ENCODE peak calls at places on chromosomes 1 and 21, in four cellular contexts. A is tibial nerve, B is cardiac muscle cell, I is ovary. H is an unnamed sample.
A peak's percentile ranks its signal among the peaks of the same experiment; 100 is the strongest.

GRCh38 chr1:8984203-8984602 is 38.5 kb downstream of the CA6 start:
- DNase-seq in I (no peak), A (no peak), B (no peak), H (no peak)

GRCh38 chr1:161177112-161177935 is at the start of gene B4GALT3:
- DNase-seq in B (peak; percentile 92), I (peak; percentile 92), A (peak; percentile 92), H (peak; percentile 88)

GRCh38 chr1:8572106-8572505 is 245.3 kb downstream of the RERE start:
- DNase-seq in B (no peak), I (no peak), A (no peak), H (no peak)

GRCh38 chr21:31490471-31490870 is 146.4 kb upstream of the TIAM1 start:
- DNase-seq in A (no peak), I (no peak), B (no peak), H (no peak)

GRCh38 chr1:90714521-90714951 is 2.6 kb downstream of the BARHL2 start:
- DNase-seq in I (no peak), B (no peak), A (no peak), H (no peak)

GRCh38 chr21:45549670-45550463 is 7.6 kb upstream of the SLC19A1 start:
- DNase-seq in B (no peak), A (no peak), I (no peak), H (no peak)

GRCh38 chr1:184953600-184954219 is 20.6 kb downstream of the NIBAN1 start:
- DNase-seq in I (no peak), A (no peak), B (no peak), H (no peak)

GRCh38 chr1:23478896-23479790 is 4.8 kb downstream of the ASAP3 start:
- DNase-seq in I (peak; percentile 77), A (peak; percentile 85), B (peak; percentile 88), H (peak; percentile 94)

GRCh38 chr1:110291241-110292030 is 47.7 kb upstream of the RBM15 start:
- DNase-seq in I (no peak), A (no peak), B (no peak), H (no peak)

GRCh38 chr1:200075522-200075921 is 48.0 kb downstream of the NR5A2 start:
- DNase-seq in A (no peak), I (no peak), B (peak; percentile 50), H (no peak)

GRCh38 chr21:21751286-21751685 is 753.1 kb downstream of the NCAM2 start:
- DNase-seq in A (no peak), I (no peak), B (no peak), H (no peak)

GRCh38 chr1:94947453-94947852 is 20.5 kb upstream of the CNN3 start:
- DNase-seq in A (no peak), B (peak; percentile 53), I (no peak), H (no peak)

GRCh38 chr1:62989497-62989896 is 205.6 kb downstream of the ATG4C start:
- DNase-seq in A (no peak), B (no peak), I (no peak), H (no peak)

GRCh38 chr21:24150753-24151152 is 1456.5 kb downstream of the MRPL39 start:
- DNase-seq in B (no peak), A (no peak), I (no peak), H (no peak)

GRCh38 chr1:117842408-117843170 is 86.8 kb downstream of the GDAP2 start:
- DNase-seq in A (no peak), I (no peak), B (no peak), H (peak; percentile 15)

GRCh38 chr1:3681231-3681897 is 29.0 kb downstream of the TP73 start:
- DNase-seq in I (no peak), B (no peak), A (no peak), H (no peak)

GRCh38 chr1:198678901-198679329 is 40.1 kb downstream of the PTPRC start:
- DNase-seq in B (no peak), I (no peak), A (no peak), H (no peak)

GRCh38 chr1:66589326-66589725 is 55.4 kb downstream of the SGIP1 start:
- DNase-seq in B (no peak), I (no peak), A (no peak), H (no peak)

GRCh38 chr1:31633117-31633516 is 11.6 kb downstream of the PEF1 start:
- DNase-seq in B (peak; percentile 28), A (no peak), I (no peak), H (no peak)

GRCh38 chr1:230545181-230545580 is 97.1 kb upstream of the COG2 start:
- DNase-seq in A (no peak), I (no peak), B (no peak), H (no peak)

GRCh38 chr1:166813508-166814223 is 25.6 kb upstream of the POGK start:
- DNase-seq in A (no peak), B (no peak), I (no peak), H (no peak)

GRCh38 chr1:31796707-31797106 is 19.1 kb downstream of the SPOCD1 start:
- DNase-seq in B (no peak), A (no peak), I (peak; percentile 7), H (no peak)

GRCh38 chr1:185396126-185396525 is 79.1 kb upstream of the IVNS1ABP start:
- DNase-seq in A (no peak), I (no peak), B (no peak), H (no peak)

GRCh38 chr21:15436031-15436430 is 293.8 kb upstream of the USP25 start:
- DNase-seq in B (no peak), I (no peak), A (no peak), H (no peak)

GRCh38 chr1:205925730-205926129 is 17.5 kb downstream of the SLC26A9 start:
- DNase-seq in B (no peak), A (no peak), I (no peak), H (no peak)

GRCh38 chr1:193069748-193070394 is 10.5 kb downstream of the RO60 start:
- DNase-seq in A (no peak), B (no peak), I (no peak), H (no peak)

GRCh38 chr21:30515681-30516080 is 13.7 kb upstream of the KRTAP19-5 start:
- DNase-seq in B (no peak), I (no peak), A (no peak), H (peak; percentile 73)

GRCh38 chr1:213539464-213539863 is 448.3 kb upstream of the PROX1 start:
- DNase-seq in I (no peak), A (no peak), B (no peak), H (no peak)

GRCh38 chr21:23162213-23162946 is 2164.2 kb downstream of the NCAM2 start:
- DNase-seq in B (no peak), I (no peak), A (no peak), H (no peak)

GRCh38 chr21:45451771-45452182 is 46.8 kb downstream of the COL18A1 start:
- DNase-seq in I (no peak), B (no peak), A (no peak), H (no peak)

GRCh38 chr1:91763252-91763651 is 122.7 kb downstream of the TGFBR3 start:
- DNase-seq in B (no peak), A (no peak), I (no peak), H (no peak)

GRCh38 chr1:75725861-75726361 is 1.4 kb downstream of the ACADM start:
- DNase-seq in I (no peak), A (no peak), B (no peak), H (peak; percentile 3)

GRCh38 chr1:4825841-4826450 is 171.5 kb downstream of the AJAP1 start:
- DNase-seq in B (peak; percentile 23), A (no peak), I (no peak), H (peak; percentile 12)

DNA sequence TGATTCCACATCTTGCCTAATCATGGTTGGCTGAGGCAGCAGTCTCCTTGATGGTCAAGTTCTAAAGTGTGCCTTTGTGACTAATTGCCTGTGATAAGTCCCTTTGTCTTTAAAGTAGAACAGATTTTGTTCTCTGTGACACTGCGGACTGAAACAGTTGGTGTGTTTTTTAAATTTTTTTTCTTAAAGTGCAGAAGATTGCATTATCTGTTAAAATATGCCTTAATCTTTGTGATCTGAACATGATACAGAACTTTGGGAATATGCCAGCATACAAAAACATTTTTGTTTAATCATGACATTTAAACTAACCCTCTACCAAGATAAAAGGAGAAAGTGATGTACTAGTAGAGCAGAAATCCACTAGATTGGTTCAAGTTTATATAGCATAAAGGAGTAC is 1260.6 kb upstream of the ADGRL2 start:
- DNase-seq in A (no peak), B (no peak), I (no peak), H (no peak)
- H3K9me3 ChIP-seq in A (no peaks in the 10 kb centered on the region), B (no peaks in the 10 kb centered on the region), I (no peaks in the 10 kb centered on the region), H (no peaks in the 10 kb centered on the region)

GRCh38 chr1:156480015-156480368 is 20.6 kb downstream of the MEF2D start:
- DNase-seq in B (no peak), A (no peak), I (no peak), H (no peak)
- TF ChIP-seq CTCF in B (no peak), A (no peak), I (no peak), H (no peak)

GRCh38 chr1:47830021-47830420 is 167.2 kb downstream of the TRABD2B start:
- DNase-seq in B (no peak), A (no peak), I (no peak), H (no peak)

GRCh38 chr1:47824721-47825120 is 172.5 kb downstream of the TRABD2B start:
- DNase-seq in A (no peak), B (no peak), I (no peak), H (no peak)

GRCh38 chr1:47828965-47829364 is 168.2 kb downstream of the TRABD2B start:
- DNase-seq in I (no peak), A (no peak), B (no peak), H (no peak)

GRCh38 chr1:47824297-47824696 is 172.9 kb downstream of the TRABD2B start:
- DNase-seq in A (no peak), I (no peak), B (no peak), H (no peak)

GRCh38 chr1:47827032-47827585 is 170.1 kb downstream of the TRABD2B start:
- DNase-seq in I (no peak), A (no peak), B (no peak), H (no peak)
- H3K9me3 ChIP-seq in I (no peaks in the 10 kb centered on the region), A (no peaks in the 10 kb centered on the region), B (no peaks in the 10 kb centered on the region), H (no peaks in the 10 kb centered on the region)

DNA sequence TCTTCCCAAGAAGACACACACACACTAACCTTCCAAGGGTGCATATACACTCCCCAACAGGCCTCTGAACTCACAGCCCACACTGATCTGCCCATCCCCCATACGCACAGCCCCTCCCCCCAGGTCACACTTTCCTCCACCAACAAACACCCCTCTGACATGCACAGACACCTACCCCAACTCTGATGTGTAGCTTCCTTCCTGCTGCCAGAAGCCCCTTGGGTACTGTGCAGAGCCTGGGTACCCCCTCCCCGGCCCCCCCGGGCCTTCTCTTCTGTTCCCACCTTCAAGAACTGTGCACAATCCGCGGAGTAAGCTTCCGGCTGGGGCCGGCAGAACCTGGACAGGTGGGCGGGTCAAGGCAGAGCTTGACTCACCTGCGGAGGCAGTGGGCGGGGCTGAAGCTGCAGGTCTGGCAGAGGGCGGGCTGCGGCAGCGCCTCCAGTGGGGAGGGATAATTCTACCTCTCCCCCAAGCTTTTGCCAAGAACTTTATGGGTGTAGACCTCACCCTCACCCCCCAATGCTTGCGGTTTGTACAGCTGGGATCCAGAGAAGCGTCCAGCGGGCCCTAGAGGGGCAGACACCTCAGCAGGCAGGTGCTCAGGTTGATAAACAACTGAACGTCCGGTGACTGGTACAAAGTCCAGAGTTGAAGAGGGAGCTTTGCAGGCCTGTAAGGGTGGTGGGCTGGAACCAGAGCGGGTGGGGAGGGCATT is at the start of gene C1orf210:
- DNase-seq in I (no peak), A (no peak), B (no peak), H (peak; percentile 98)
- TF ChIP-seq CTCF in I (no peak), A (no peak), B (no peak), H (peak; percentile 61)

GRCh38 chr1:152168535-152168868 is 9.5 kb upstream of the RPTN start:
- DNase-seq in A (no peak), I (no peak), B (no peak), H (peak; percentile 5)

GRCh38 chr1:152165291-152166077 is 6.5 kb upstream of the RPTN start:
- DNase-seq in B (no peak), I (no peak), A (no peak), H (no peak)

GRCh38 chr1:152164542-152165136 is 5.6 kb upstream of the RPTN start:
- DNase-seq in B (no peak), I (no peak), A (no peak), H (peak; percentile 16)

GRCh38 chr1:152167835-152168534 is 9.0 kb upstream of the RPTN start:
- DNase-seq in B (no peak), I (no peak), A (no peak), H (peak; percentile 11)

GRCh38 chr1:152166966-152167365 is 7.9 kb upstream of the RPTN start:
- DNase-seq in B (no peak), I (no peak), A (no peak), H (no peak)
- H3K9me3 ChIP-seq in B (no peaks in the 10 kb centered on the region), I (no peaks in the 10 kb centered on the region), A (no peaks in the 10 kb centered on the region), H (no peaks in the 10 kb centered on the region)

H was measured in thyroid gland.